ENCODE peak calls at places on chromosomes 2 and 18, in nine cellular contexts. One of them, this sample, is unnamed.
A peak's percentile ranks its signal among the peaks of the same experiment; 100 is the strongest.

GRCh38 chr2:197191177-197191947 is 119.2 kb downstream of the ANKRD44 start:
- DNase-seq in fibroblast of mammary gland: peak; percentile 54
- DNase-seq in fibroblast of lung: peak; percentile 60
- DNase-seq in globus pallidus: peak; percentile 55
- DNase-seq in H7: peak; percentile 52
- DNase-seq in kidney tubule cell: peak; percentile 55
- DNase-seq in Caki2: peak; percentile 49
- DNase-seq in stimulated activated CD8-positive, alpha-beta memory T cell treated with anti-CD3 and anti-CD28 coated beads, Interleukin-7, amount 100 ng/mL, for 24 hours: no peak
- DNase-seq in mucosa of descending colon: no peak
- DNase-seq in this sample: no peak

GRCh38 chr2:176490061-176490861 is 221.0 kb downstream of the MTX2 start:
- DNase-seq in fibroblast of mammary gland: peak; percentile 45
- DNase-seq in mucosa of descending colon: peak; percentile 52
- DNase-seq in fibroblast of lung: peak; percentile 2
- DNase-seq in Caki2: no peak
- DNase-seq in kidney tubule cell: peak; percentile 48
- DNase-seq in stimulated activated CD8-positive, alpha-beta memory T cell treated with anti-CD3 and anti-CD28 coated beads, Interleukin-7, amount 100 ng/mL, for 24 hours: no peak
- DNase-seq in H7: peak; percentile 71
- DNase-seq in globus pallidus: no peak
- DNase-seq in this sample: peak; percentile 79

GRCh38 chr18:73245345-73245744 is 377.6 kb upstream of the NETO1 start:
- DNase-seq in fibroblast of mammary gland: no peak
- DNase-seq in globus pallidus: no peak
- DNase-seq in Caki2: no peak
- DNase-seq in fibroblast of lung: no peak
- DNase-seq in H7: peak; percentile 26
- DNase-seq in mucosa of descending colon: no peak
- DNase-seq in stimulated activated CD8-positive, alpha-beta memory T cell treated with anti-CD3 and anti-CD28 coated beads, Interleukin-7, amount 100 ng/mL, for 24 hours: no peak
- DNase-seq in kidney tubule cell: no peak
- DNase-seq in this sample: peak; percentile 47

GRCh38 chr2:112880696-112881095 is 30.3 kb upstream of the IL37 start:
- DNase-seq in fibroblast of lung: no peak
- DNase-seq in globus pallidus: no peak
- DNase-seq in H7: no peak
- DNase-seq in mucosa of descending colon: no peak
- DNase-seq in fibroblast of mammary gland: peak; percentile 26
- DNase-seq in Caki2: no peak
- DNase-seq in stimulated activated CD8-positive, alpha-beta memory T cell treated with anti-CD3 and anti-CD28 coated beads, Interleukin-7, amount 100 ng/mL, for 24 hours: no peak
- DNase-seq in kidney tubule cell: no peak
- DNase-seq in this sample: no peak

GRCh38 chr2:109151519-109151918 is 22.5 kb downstream of the SH3RF3 start:
- DNase-seq in kidney tubule cell: no peak
- DNase-seq in fibroblast of mammary gland: no peak
- DNase-seq in stimulated activated CD8-positive, alpha-beta memory T cell treated with anti-CD3 and anti-CD28 coated beads, Interleukin-7, amount 100 ng/mL, for 24 hours: no peak
- DNase-seq in fibroblast of lung: no peak
- DNase-seq in globus pallidus: no peak
- DNase-seq in mucosa of descending colon: no peak
- DNase-seq in Caki2: no peak
- DNase-seq in H7: no peak
- DNase-seq in this sample: no peak

GRCh38 chr18:49647496-49648168 is 85.8 kb downstream of the LIPG start:
- DNase-seq in mucosa of descending colon: no peak
- DNase-seq in stimulated activated CD8-positive, alpha-beta memory T cell treated with anti-CD3 and anti-CD28 coated beads, Interleukin-7, amount 100 ng/mL, for 24 hours: no peak
- DNase-seq in fibroblast of lung: peak; percentile 83
- DNase-seq in globus pallidus: no peak
- DNase-seq in H7: no peak
- DNase-seq in fibroblast of mammary gland: peak; percentile 83
- DNase-seq in kidney tubule cell: peak; percentile 83
- DNase-seq in Caki2: peak; percentile 19
- DNase-seq in this sample: no peak

GRCh38 chr18:23706971-23707640 is 17.9 kb downstream of the LAMA3 start:
- DNase-seq in mucosa of descending colon: no peak
- DNase-seq in Caki2: no peak
- DNase-seq in fibroblast of lung: no peak
- DNase-seq in globus pallidus: no peak
- DNase-seq in stimulated activated CD8-positive, alpha-beta memory T cell treated with anti-CD3 and anti-CD28 coated beads, Interleukin-7, amount 100 ng/mL, for 24 hours: no peak
- DNase-seq in H7: no peak
- DNase-seq in fibroblast of mammary gland: no peak
- DNase-seq in kidney tubule cell: no peak
- DNase-seq in this sample: no peak

GRCh38 chr2:35787302-35788031 is 568.1 kb upstream of the CRIM1 start:
- DNase-seq in Caki2: no peak
- DNase-seq in fibroblast of lung: no peak
- DNase-seq in kidney tubule cell: no peak
- DNase-seq in stimulated activated CD8-positive, alpha-beta memory T cell treated with anti-CD3 and anti-CD28 coated beads, Interleukin-7, amount 100 ng/mL, for 24 hours: no peak
- DNase-seq in fibroblast of mammary gland: no peak
- DNase-seq in H7: no peak
- DNase-seq in mucosa of descending colon: no peak
- DNase-seq in globus pallidus: no peak
- DNase-seq in this sample: no peak

GRCh38 chr2:45543257-45543656 is 67.8 kb downstream of the SRBD1 start:
- DNase-seq in stimulated activated CD8-positive, alpha-beta memory T cell treated with anti-CD3 and anti-CD28 coated beads, Interleukin-7, amount 100 ng/mL, for 24 hours: no peak
- DNase-seq in mucosa of descending colon: no peak
- DNase-seq in globus pallidus: no peak
- DNase-seq in H7: no peak
- DNase-seq in fibroblast of lung: no peak
- DNase-seq in Caki2: no peak
- DNase-seq in kidney tubule cell: no peak
- DNase-seq in fibroblast of mammary gland: no peak
- DNase-seq in this sample: no peak

GRCh38 chr2:191031256-191031655 is 17.3 kb upstream of the STAT1 start:
- DNase-seq in H7: no peak
- DNase-seq in stimulated activated CD8-positive, alpha-beta memory T cell treated with anti-CD3 and anti-CD28 coated beads, Interleukin-7, amount 100 ng/mL, for 24 hours: no peak
- DNase-seq in kidney tubule cell: no peak
- DNase-seq in mucosa of descending colon: no peak
- DNase-seq in fibroblast of lung: no peak
- DNase-seq in globus pallidus: no peak
- DNase-seq in Caki2: no peak
- DNase-seq in fibroblast of mammary gland: no peak
- DNase-seq in this sample: no peak

GRCh38 chr18:46152808-46153617 is 48.8 kb downstream of the HAUS1 start:
- DNase-seq in Caki2: peak; percentile 86
- DNase-seq in fibroblast of lung: no peak
- DNase-seq in fibroblast of mammary gland: no peak
- DNase-seq in globus pallidus: no peak
- DNase-seq in kidney tubule cell: peak; percentile 93
- DNase-seq in mucosa of descending colon: no peak
- DNase-seq in H7: peak; percentile 66
- DNase-seq in stimulated activated CD8-positive, alpha-beta memory T cell treated with anti-CD3 and anti-CD28 coated beads, Interleukin-7, amount 100 ng/mL, for 24 hours: no peak
- DNase-seq in this sample: no peak

GRCh38 chr2:163370169-163370886 is 365.5 kb downstream of the FIGN start:
- DNase-seq in Caki2: no peak
- DNase-seq in fibroblast of mammary gland: peak; percentile 28
- DNase-seq in globus pallidus: no peak
- DNase-seq in fibroblast of lung: no peak
- DNase-seq in mucosa of descending colon: no peak
- DNase-seq in stimulated activated CD8-positive, alpha-beta memory T cell treated with anti-CD3 and anti-CD28 coated beads, Interleukin-7, amount 100 ng/mL, for 24 hours: no peak
- DNase-seq in kidney tubule cell: peak; percentile 43
- DNase-seq in H7: no peak
- DNase-seq in this sample: no peak